ENCODE peak calls at places on chromosomes 1 and 21, in five cellular contexts. O is HepG2, W is K562, F is A549, Z is body of pancreas. Q is an unnamed sample.

GRCh38 chr1:235659186-235659771 is 9.7 kb upstream of the GNG4 start:
- DNase-seq in F (no peak), O (no peak), W (no peak), Z (no peak), Q (no peak)

GRCh38 chr1:227557962-227558806 is 5.2 kb upstream of the ZNF678 start:
- DNase-seq in O (no peak), Z (no peak), F (no peak), W (no peak), Q (no peak)

GRCh38 chr1:113905435-113905861 is 322 bp downstream of the DCLRE1B start:
- DNase-seq in F (no peak), Z (peak; percentile 14), W (peak; percentile 48), O (peak; percentile 15), Q (no peak)

GRCh38 chr1:27162090-27162489 is 7.2 kb upstream of the SLC9A1 start:
- DNase-seq in O (no peak), W (no peak), Z (no peak), F (no peak), Q (no peak)

GRCh38 chr1:248823517-248824001 is 2.2 kb downstream of the SH3BP5L start:
- DNase-seq in F (no peak), Z (no peak), O (no peak), W (no peak), Q (no peak)

GRCh38 chr1:193326296-193326695 is 139.9 kb upstream of the B3GALT2 start:
- DNase-seq in Z (no peak), O (no peak), W (no peak), F (no peak), Q (no peak)

GRCh38 chr1:82388679-82389078 is 587.9 kb downstream of the ADGRL2 start:
- DNase-seq in O (no peak), F (no peak), Z (peak; percentile 5), W (no peak), Q (no peak)

GRCh38 chr21:34881894-34882371 is 167.2 kb downstream of the RUNX1 start:
- DNase-seq in Z (no peak), W (no peak), O (no peak), F (no peak), Q (peak; percentile 40)

GRCh38 chr1:94617139-94617805 is 75.7 kb upstream of the F3 start:
- DNase-seq in W (no peak), O (no peak), Z (no peak), F (no peak), Q (no peak)

GRCh38 chr1:68346192-68346808 is 103.5 kb downstream of the RPE65 start:
- DNase-seq in W (no peak), O (peak; percentile 4), F (peak; percentile 5), Z (no peak), Q (no peak)

GRCh38 chr1:1879942-1880341 is 10.9 kb downstream of the GNB1 start:
- DNase-seq in O (no peak), W (no peak), Z (no peak), F (no peak), Q (no peak)

GRCh38 chr1:101741910-101742309 is 254.8 kb downstream of the OLFM3 start:
- DNase-seq in Z (no peak), O (no peak), F (no peak), W (no peak), Q (no peak)

GRCh38 chr1:5448486-5448885 is 543.7 kb downstream of the NPHP4 start:
- DNase-seq in O (no peak), F (no peak), Z (no peak), W (no peak), Q (no peak)

GRCh38 chr1:110860174-110860573 is 12.8 kb upstream of the CD53 start:
- DNase-seq in F (no peak), O (no peak), W (no peak), Z (no peak), Q (no peak)

GRCh38 chr1:230725256-230726012 is 11.5 kb upstream of the AGT start:
- DNase-seq in W (no peak), Z (no peak), O (peak; percentile 90), F (no peak), Q (no peak)

DNA sequence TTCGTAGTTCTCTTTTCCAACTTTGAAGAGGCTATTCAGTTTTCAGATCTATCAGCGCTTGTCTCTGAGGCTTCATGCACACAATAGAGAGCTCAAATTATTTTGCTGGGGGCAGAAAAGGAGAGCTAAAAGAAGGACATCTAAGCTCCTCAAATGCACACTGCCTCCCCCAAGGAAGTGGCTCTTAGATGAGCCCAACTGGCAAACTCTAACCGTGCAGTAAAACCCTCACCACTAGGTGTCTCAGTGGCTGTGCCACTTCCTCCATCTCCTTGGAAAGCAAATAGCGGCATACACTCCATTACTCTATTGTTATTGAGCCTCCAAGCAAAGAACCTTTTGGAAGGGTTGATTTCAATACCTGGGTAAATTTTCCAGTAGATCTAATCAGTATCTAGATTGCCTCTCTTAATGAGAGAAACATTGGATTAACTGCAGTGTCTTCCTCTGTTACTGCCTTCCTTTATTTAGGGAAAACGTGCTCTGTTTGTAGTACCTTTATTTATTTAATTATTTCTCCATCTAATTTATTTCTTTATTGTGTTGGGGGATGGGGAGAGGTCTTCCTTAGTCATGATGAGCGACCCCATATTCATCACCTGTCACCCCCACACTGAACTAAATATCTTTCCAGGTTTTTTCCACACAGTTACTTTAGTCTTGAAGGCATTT is 9.2 kb upstream of the SFPQ start:
- DNase-seq in W (peak; percentile 61), F (peak; percentile 81), Z (peak; percentile 80), O (peak; percentile 69), Q (peak; percentile 64)
- TF ChIP-seq POLR2A in W (no peak), F (no peak), Z (no peak), O (no peak), Q (no peak)

DNA sequence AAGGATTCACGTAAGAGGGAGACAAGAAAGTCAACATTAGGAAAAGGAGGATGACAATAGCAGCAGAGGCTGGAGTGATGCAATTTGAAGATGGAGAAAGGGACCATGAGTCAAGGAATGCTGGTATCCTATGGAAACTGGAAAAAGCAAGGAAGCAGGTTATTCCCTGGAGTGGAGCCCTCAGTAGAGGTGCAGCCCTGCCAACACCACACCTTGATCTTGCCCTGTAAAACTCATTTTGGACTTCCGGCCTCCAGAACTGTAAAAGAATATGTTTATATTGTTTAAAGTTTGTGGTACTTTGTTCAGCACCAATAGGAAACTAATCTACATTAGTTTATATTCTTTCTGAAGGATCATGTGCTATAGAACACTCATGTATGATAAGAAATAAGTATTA is 19.6 kb upstream of the CLDN17 start:
- DNase-seq in Z (no peak), O (no peak), W (no peak), F (no peak), Q (no peak)
- TF ChIP-seq POLR2A in Z (no peak), O (no peak), W (no peak), F (no peak), Q (no peak)

GRCh38 chr1:97573560-97573959 is 347.3 kb downstream of the DPYD start:
- DNase-seq in W (no peak), F (no peak), Z (no peak), O (no peak), Q (no peak)
- TF ChIP-seq POLR2A in W (no peak), F (no peak), Z (no peak), O (no peak), Q (no peak)

GRCh38 chr1:85463666-85464496 is 1.1 kb downstream of the DDAH1 start:
- DNase-seq in O (peak; percentile 4), W (no peak), Z (no peak), F (peak; percentile 8), Q (no peak)

GRCh38 chr1:85464497-85465098 is 361 bp downstream of the DDAH1 start:
- DNase-seq in O (peak; percentile 40), F (peak; percentile 27), W (no peak), Z (peak; percentile 80), Q (peak; percentile 66)

GRCh38 chr1:85465791-85466134 is 804 bp upstream of the DDAH1 start:
- DNase-seq in W (no peak), O (no peak), F (no peak), Z (no peak), Q (no peak)

GRCh38 chr1:85467036-85467435 is 2.1 kb upstream of the DDAH1 start:
- DNase-seq in O (no peak), F (no peak), W (no peak), Z (no peak), Q (no peak)

DNA sequence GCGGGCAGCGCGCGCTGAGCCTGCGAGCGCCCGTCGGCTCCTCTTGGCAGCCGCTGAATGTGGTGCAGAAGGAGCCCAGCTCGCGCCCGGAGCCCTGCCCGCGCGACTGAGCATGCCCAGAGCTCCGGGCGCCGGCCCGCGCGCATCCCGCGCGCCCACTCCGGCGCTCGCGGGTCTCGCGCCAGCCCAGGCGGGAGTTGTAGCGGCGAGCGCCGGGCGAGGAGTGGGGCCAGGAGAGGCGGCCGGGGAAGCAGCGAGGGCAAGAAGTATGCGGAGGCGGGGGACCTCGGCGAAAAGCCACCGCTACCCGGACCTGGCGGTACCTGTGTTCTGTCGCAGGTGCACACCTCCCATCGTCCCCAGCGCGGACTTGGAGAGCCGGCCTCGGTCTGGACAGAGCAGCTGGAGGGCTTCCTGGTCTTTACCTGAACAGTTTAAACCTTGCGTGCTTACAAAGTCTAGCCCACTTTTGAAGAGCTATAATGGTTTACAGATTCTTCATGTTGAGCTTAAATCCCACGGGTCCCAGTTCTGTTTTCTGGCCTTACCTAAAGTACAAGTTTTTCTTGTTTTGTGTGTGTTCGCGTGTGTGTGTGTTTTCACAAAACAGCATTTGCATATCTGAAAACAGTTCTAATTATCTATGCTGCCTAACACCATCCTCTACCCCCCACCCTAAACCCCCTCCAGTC is at the start of gene DDAH1:
- DNase-seq in F (peak; percentile 46), O (peak; percentile 29), Z (peak; percentile 91), W (no peak), Q (peak; percentile 52)
- TF ChIP-seq POLR2A in F (no peak), O (peak; percentile 80), Z (peak; percentile 53), W (no peak), Q (peak; percentile 40)

GRCh38 chr1:224542783-224543440 is 73.2 kb upstream of the CNIH3 start:
- DNase-seq in F (no peak), O (peak; percentile 68), Z (no peak), W (peak; percentile 19), Q (peak; percentile 57)
- TF ChIP-seq POLR2A in F (no peak), O (no peak), Z (no peak), W (no peak), Q (no peak)

DNA sequence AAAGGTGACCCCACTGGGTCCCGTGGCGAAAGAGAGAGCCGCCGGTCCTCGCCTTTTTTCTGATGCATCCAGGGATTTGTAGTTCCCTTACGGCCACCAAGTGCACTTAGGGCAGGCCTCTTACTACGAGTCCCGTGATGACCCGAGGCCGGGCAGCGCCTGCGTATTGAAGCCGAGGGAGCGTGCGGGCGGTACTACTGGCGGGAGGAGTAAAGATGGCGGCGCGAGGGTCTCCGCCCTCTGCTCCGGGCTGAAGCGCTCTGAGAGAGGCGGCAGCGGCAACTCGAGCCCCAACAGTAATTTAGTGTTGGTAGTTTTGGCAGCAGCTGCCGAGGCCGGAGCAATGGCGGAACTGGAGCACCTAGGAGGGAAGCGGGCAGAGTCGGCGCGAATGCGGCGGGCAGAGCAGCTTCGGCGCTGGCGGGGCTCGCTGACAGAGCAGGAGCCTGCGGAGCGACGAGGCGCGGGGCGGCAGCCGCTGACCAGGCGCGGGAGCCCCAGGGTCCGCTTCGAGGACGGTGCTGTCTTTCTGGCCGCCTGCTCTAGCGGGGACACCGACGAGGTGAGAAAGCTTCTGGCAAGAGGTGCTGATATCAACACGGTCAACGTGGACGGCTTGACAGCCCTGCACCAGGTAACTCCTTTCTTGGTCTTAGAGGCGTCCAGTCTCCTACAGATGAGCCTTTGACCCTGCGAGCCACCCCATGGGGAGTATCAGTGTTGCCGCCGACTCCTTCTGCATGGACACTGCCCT is at the start of gene PPP1R12B:
- DNase-seq in Z (peak; percentile 98), O (peak; percentile 98), W (peak; percentile 90), F (peak; percentile 86), Q (peak; percentile 79)
- TF ChIP-seq POLR2A in Z (peak; percentile 85), O (peak; percentile 63), W (peak; percentile 86), F (peak; percentile 77), Q (peak; percentile 75)

GRCh38 chr1:201649776-201650607 is 111.1 kb downstream of the NAV1 start:
- DNase-seq in W (peak; percentile 90), F (peak; percentile 44), Z (peak; percentile 82), O (no peak), Q (no peak)
- TF ChIP-seq POLR2A in W (no peak), F (no peak), Z (peak; percentile 75), O (no peak), Q (no peak)

GRCh38 chr1:156504821-156505678 is 4.5 kb upstream of the MEF2D start:
- DNase-seq in W (peak; percentile 90), Z (peak; percentile 99), O (peak; percentile 87), F (peak; percentile 92), Q (peak; percentile 97)
- TF ChIP-seq POLR2A in W (peak; percentile 55), Z (peak; percentile 63), O (peak; percentile 16), F (peak; percentile 27), Q (peak; percentile 43)

Q was measured in H54.